ENCODE peak calls at places on chromosomes 2 and 18, in six cellular contexts. A, N, Y, X, G and B are unnamed samples.

GRCh38 chr2:195257979-195258378 is 399.0 kb upstream of the SLC39A10 start:
- DNase-seq in A (no peak), N (no peak), Y (no peak), X (no peak), G (no peak), B (no peak)

GRCh38 chr2:42047488-42048317 is at the start of gene PKDCC:
- DNase-seq in A (peak), N (peak), Y (peak), X (peak), G (peak), B (peak)

GRCh38 chr2:23053580-23053979 is 331.4 kb upstream of the KLHL29 start:
- DNase-seq in A (no peak), N (no peak), Y (no peak), X (no peak), G (no peak), B (no peak)

GRCh38 chr18:6876646-6877045 is 147.1 kb downstream of the ARHGAP28 start:
- DNase-seq in A (peak), N (no peak), Y (no peak), X (no peak), G (peak), B (no peak)

GRCh38 chr18:48270929-48271328 is 138.3 kb downstream of the ZBTB7C start:
- DNase-seq in A (no peak), N (no peak), Y (no peak), X (no peak), G (no peak), B (no peak)

GRCh38 chr18:2716394-2717326 is 61.1 kb downstream of the SMCHD1 start:
- DNase-seq in A (no peak), N (no peak), Y (peak), X (no peak), G (no peak), B (no peak)

GRCh38 chr2:136051725-136052048 is 66.3 kb upstream of the DARS1 start:
- DNase-seq in A (no peak), N (no peak), Y (no peak), X (no peak), G (no peak), B (no peak)

GRCh38 chr2:232632229-232632903 is 1.0 kb upstream of the EFHD1 start:
- DNase-seq in A (no peak), N (no peak), Y (no peak), X (no peak), G (no peak), B (no peak)

GRCh38 chr2:38386377-38386776 is 9.3 kb upstream of the ATL2 start:
- DNase-seq in A (no peak), N (no peak), Y (no peak), X (no peak), G (no peak), B (no peak)

GRCh38 chr2:212274215-212274614 is 264.4 kb downstream of the ERBB4 start:
- DNase-seq in A (no peak), N (no peak), Y (no peak), X (no peak), G (no peak), B (no peak)

GRCh38 chr2:152573168-152573567 is 144.1 kb downstream of the PRPF40A start:
- DNase-seq in A (no peak), N (no peak), Y (no peak), X (no peak), G (peak), B (no peak)

GRCh38 chr18:73043231-73044000 is 175.6 kb upstream of the NETO1 start:
- DNase-seq in A (no peak), N (no peak), Y (no peak), X (no peak), G (no peak), B (no peak)

GRCh38 chr2:98729652-98730051 is 1.3 kb downstream of the MGAT4A start:
- DNase-seq in A (no peak), N (no peak), Y (no peak), X (no peak), G (peak), B (no peak)

GRCh38 chr2:98732430-98733051 is 1.6 kb upstream of the MGAT4A start:
- DNase-seq in A (no peak), N (no peak), Y (no peak), X (no peak), G (no peak), B (no peak)

GRCh38 chr2:98731709-98732349 is 897 bp upstream of the MGAT4A start:
- DNase-seq in A (no peak), N (no peak), Y (no peak), X (peak), G (no peak), B (no peak)

GRCh38 chr2:98730053-98730850 is 680 bp downstream of the MGAT4A start:
- DNase-seq in A (no peak), N (peak), Y (peak), X (peak), G (peak), B (peak)

GRCh38 chr2:98730851-98731708 is at the start of gene MGAT4A:
- DNase-seq in A (no peak), N (peak), Y (peak), X (peak), G (peak), B (peak)
- TF ChIP-seq CTCF in A (peak), N (peak), Y (no peak), X (no peak), G (no peak), B (no peak)

DNA sequence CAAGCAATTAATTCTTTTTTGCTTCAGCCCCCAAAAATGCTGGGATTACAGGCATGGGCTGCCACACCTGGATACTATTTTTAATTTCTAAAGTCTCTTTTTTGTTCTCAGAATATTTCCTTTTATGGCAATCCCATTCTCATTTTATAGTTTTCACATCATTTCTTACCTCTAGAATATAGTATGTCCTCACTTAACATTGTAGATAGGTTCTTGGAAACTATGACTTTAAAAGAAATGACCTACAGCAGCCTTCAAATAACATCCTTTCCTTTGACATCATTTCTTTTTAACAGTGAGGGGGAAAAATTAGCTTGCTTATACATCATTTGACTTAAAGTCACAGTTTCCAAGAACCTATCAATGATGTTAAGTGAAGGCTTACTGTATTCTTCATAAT is 31.6 kb downstream of the RBBP8 start:
- DNase-seq in A (no peak), N (no peak), Y (no peak), X (no peak), G (no peak), B (no peak)
- TF ChIP-seq CTCF in A (no peak), N (no peak), Y (no peak), X (no peak), G (no peak), B (no peak)

GRCh38 chr2:200901459-200902072 is 12.4 kb downstream of the NIF3L1 start:
- DNase-seq in A (peak), N (peak), Y (no peak), X (peak), G (peak), B (peak)

GRCh38 chr2:200909958-200910357 is 20.8 kb downstream of the NIF3L1 start:
- DNase-seq in A (no peak), N (no peak), Y (no peak), X (no peak), G (no peak), B (no peak)

GRCh38 chr2:200905618-200906296 is 16.6 kb downstream of the NIF3L1 start:
- DNase-seq in A (peak), N (peak), Y (peak), X (peak), G (peak), B (peak)
- TF ChIP-seq CTCF in A (peak), N (peak), Y (peak), X (peak), G (peak), B (peak)

GRCh38 chr2:102421890-102422759 is 835 bp upstream of the IL18RAP start:
- DNase-seq in A (no peak), N (no peak), Y (no peak), X (no peak), G (no peak), B (no peak)

GRCh38 chr2:102422910-102423309 is at the start of gene IL18RAP:
- DNase-seq in A (no peak), N (no peak), Y (no peak), X (no peak), G (no peak), B (no peak)

GRCh38 chr2:102420290-102420689 is 2.7 kb upstream of the IL18RAP start:
- DNase-seq in A (no peak), N (no peak), Y (no peak), X (no peak), G (no peak), B (no peak)

GRCh38 chr2:102417946-102418345 is 5.0 kb upstream of the IL18RAP start:
- DNase-seq in A (no peak), N (no peak), Y (no peak), X (no peak), G (no peak), B (no peak)

GRCh38 chr2:102418421-102418961 is 4.5 kb upstream of the IL18RAP start:
- DNase-seq in A (no peak), N (no peak), Y (no peak), X (no peak), G (no peak), B (no peak)
- TF ChIP-seq CTCF in A (no peak), N (no peak), Y (no peak), X (no peak), G (no peak), B (no peak)

DNA sequence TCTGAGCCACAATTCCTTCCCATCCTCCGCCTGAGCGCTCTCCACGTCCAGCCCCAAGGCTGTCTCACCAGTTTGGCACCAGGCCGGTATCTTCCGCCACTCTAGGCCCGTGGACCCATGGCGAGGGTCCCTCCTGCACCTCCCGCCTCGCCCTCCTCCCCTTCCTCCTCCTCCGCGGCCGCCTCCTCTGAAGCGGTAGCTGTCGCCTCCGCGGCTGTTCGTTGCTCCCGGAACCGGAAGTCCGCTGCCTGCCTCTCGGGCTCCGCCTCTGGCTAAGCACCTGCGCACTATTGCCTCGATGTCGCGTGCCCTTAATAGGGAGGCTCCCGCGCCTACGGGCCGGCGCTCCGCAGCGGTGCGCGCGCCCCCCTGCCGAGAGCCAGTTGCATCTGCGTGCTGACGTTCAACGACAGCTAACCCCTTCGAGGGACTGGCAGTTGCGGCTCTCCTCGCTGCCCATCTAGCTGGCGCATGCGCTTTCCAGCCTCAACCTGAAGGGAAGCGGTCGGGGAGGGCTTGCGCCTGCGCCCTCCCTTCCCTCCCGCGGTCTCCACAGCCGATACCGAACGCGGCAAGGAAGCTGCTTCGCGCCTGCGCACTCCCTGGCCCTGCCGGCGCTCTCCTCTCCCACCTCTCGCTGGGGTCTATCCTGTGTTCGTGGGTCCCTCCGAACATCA is at the start of gene MBD1:
- DNase-seq in A (peak), N (peak), Y (peak), X (peak), G (peak), B (peak)
- TF ChIP-seq CTCF in A (peak), N (no peak), Y (no peak), X (peak), G (no peak), B (no peak)

DNA sequence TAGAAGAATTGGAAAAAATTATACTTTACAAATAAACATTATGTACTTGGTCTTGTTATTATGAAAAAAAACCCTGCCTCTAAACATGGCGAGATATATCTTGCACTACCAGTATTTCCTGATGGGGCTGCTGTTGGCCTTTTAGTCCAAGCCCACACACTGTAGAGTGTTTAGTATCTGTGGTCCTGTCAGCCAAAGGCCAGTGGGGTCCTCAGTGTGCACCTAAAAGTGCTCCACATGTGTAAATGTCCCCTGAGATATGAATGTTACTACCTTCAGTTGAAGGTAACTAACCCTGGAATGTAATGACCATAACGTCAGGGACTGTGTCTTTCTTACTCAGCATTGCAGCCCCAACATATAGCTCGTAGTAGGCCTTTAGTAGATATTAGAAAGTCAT is 71.1 kb upstream of the HK2 start:
- DNase-seq in A (no peak), N (no peak), Y (no peak), X (no peak), G (no peak), B (no peak)
- TF ChIP-seq CTCF in A (no peak), N (peak), Y (no peak), X (no peak), G (no peak), B (no peak)

DNA sequence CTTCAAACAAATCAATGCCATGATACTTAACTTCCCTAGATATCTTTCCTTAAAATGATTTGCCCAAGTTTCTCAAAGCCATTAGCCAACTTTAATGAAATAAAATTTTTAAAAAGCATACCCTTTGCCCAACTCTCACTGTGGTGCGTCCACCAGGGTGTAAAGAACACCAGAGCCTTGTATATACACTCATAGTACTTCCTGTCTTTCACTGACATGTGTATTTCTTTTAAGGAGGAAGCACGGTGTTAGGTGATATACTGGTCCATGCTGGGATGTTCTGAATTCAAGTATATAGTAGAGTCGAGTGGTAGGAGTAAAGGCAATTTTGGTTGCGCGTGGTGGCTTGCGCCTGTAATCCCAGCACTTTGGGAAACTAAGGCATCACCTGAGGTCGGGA is 22.7 kb downstream of the AAK1 start:
- DNase-seq in A (no peak), N (no peak), Y (no peak), X (no peak), G (no peak), B (no peak)
- TF ChIP-seq CTCF in A (no peak), N (no peak), Y (no peak), X (no peak), G (no peak), B (no peak)

DNA sequence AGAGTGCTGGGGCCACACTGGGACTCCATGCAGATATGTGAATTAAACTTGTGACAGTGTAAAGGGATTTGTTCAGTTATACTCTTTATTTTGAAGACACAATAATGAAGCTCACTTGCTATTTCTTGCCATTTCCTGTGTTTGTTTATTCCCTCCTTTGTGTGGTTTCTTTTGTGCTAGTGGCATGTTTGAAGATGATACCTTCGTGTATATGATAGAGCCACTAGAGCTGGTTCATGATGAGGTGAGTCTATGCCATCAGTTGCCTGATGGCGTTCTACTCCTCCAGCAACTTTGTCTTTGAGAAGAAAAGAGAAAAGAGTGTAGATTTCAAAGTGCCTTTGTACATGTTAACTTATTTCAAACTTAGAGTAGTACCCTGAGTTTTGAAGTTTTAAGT is 99.2 kb upstream of the FAM237A start:
- DNase-seq in A (no peak), N (no peak), Y (no peak), X (no peak), G (no peak), B (no peak)
- TF ChIP-seq CTCF in A (no peak), N (no peak), Y (no peak), X (no peak), G (no peak), B (no peak)

GRCh38 chr2:80303006-80303741 is 1.4 kb downstream of the LRRTM1 start:
- DNase-seq in A (no peak), N (peak), Y (peak), X (no peak), G (peak), B (peak)
- TF ChIP-seq CTCF in A (no peak), N (no peak), Y (no peak), X (no peak), G (no peak), B (no peak)